ENCODE peak calls at places on chromosomes 5 and 9, in four cellular contexts. One of them, this sample, is unnamed.

GRCh38 chr9:35834260-35835215 is 5.5 kb downstream of the TMEM8B start:
- DNase-seq in HCT116: no peak
- DNase-seq in tibial nerve: no peak
- DNase-seq in uterus: no peak
- DNase-seq in this sample: no peak

GRCh38 chr5:127650649-127651048 is 1.8 kb downstream of the CTXN3 start:
- DNase-seq in tibial nerve: no peak
- DNase-seq in HCT116: no peak
- DNase-seq in uterus: no peak
- DNase-seq in this sample: no peak

GRCh38 chr5:135063511-135064234 is 29.6 kb upstream of the PITX1 start:
- DNase-seq in uterus: no peak
- DNase-seq in HCT116: no peak
- DNase-seq in tibial nerve: no peak
- DNase-seq in this sample: no peak

GRCh38 chr9:126763130-126763764 is 41.6 kb upstream of the ZBTB43 start:
- DNase-seq in HCT116: peak
- DNase-seq in tibial nerve: no peak
- DNase-seq in uterus: no peak
- DNase-seq in this sample: no peak

GRCh38 chr9:14326264-14326826 is 12.4 kb upstream of the NFIB start:
- DNase-seq in tibial nerve: no peak
- DNase-seq in HCT116: no peak
- DNase-seq in uterus: no peak
- DNase-seq in this sample: no peak

GRCh38 chr5:82991678-82992323 is 85.4 kb downstream of the TMEM167A start:
- DNase-seq in HCT116: no peak
- DNase-seq in uterus: no peak
- DNase-seq in tibial nerve: no peak
- DNase-seq in this sample: no peak

GRCh38 chr5:133611357-133612020 is 852 bp downstream of the FSTL4 start:
- DNase-seq in HCT116: no peak
- DNase-seq in uterus: no peak
- DNase-seq in tibial nerve: no peak
- DNase-seq in this sample: peak

GRCh38 chr5:76499528-76500161 is 96.6 kb downstream of the IQGAP2 start:
- DNase-seq in tibial nerve: no peak
- DNase-seq in HCT116: no peak
- DNase-seq in uterus: no peak
- DNase-seq in this sample: no peak

GRCh38 chr9:123978981-123979380 is 32.6 kb upstream of the LHX2 start:
- DNase-seq in HCT116: no peak
- DNase-seq in tibial nerve: no peak
- DNase-seq in uterus: no peak
- DNase-seq in this sample: no peak

GRCh38 chr9:109369285-109369684 is 48.4 kb upstream of the EPB41L4B start:
- DNase-seq in HCT116: no peak
- DNase-seq in uterus: no peak
- DNase-seq in tibial nerve: no peak
- DNase-seq in this sample: no peak

GRCh38 chr5:61298580-61298979 is 33.5 kb upstream of the ZSWIM6 start:
- DNase-seq in HCT116: no peak
- DNase-seq in tibial nerve: no peak
- DNase-seq in uterus: no peak
- DNase-seq in this sample: no peak

GRCh38 chr5:132760601-132761317 is 13.5 kb downstream of the CCNI2 start:
- DNase-seq in tibial nerve: no peak
- DNase-seq in uterus: no peak
- DNase-seq in HCT116: no peak
- DNase-seq in this sample: no peak

GRCh38 chr5:110096419-110096818 is 406.7 kb downstream of the MAN2A1 start:
- DNase-seq in uterus: no peak
- DNase-seq in tibial nerve: no peak
- DNase-seq in HCT116: no peak
- DNase-seq in this sample: no peak

GRCh38 chr5:76303917-76304316 is 99.2 kb upstream of the IQGAP2 start:
- DNase-seq in uterus: no peak
- DNase-seq in tibial nerve: no peak
- DNase-seq in HCT116: no peak
- DNase-seq in this sample: no peak

GRCh38 chr5:107772418-107773310 is 101.9 kb upstream of the EFNA5 start:
- DNase-seq in HCT116: no peak
- DNase-seq in tibial nerve: no peak
- DNase-seq in uterus: no peak
- DNase-seq in this sample: no peak

GRCh38 chr5:34708777-34709176 is 52.6 kb downstream of the RAI14 start:
- DNase-seq in uterus: no peak
- DNase-seq in tibial nerve: no peak
- DNase-seq in HCT116: no peak
- DNase-seq in this sample: no peak

GRCh38 chr9:33287087-33287490 is 3.2 kb upstream of the NFX1 start:
- DNase-seq in HCT116: peak
- DNase-seq in uterus: no peak
- DNase-seq in tibial nerve: no peak
- DNase-seq in this sample: no peak

GRCh38 chr5:83632874-83633273 is 87.8 kb downstream of the HAPLN1 start:
- DNase-seq in tibial nerve: no peak
- DNase-seq in HCT116: peak
- DNase-seq in uterus: no peak
- DNase-seq in this sample: no peak

GRCh38 chr9:72306771-72307170 is 58.2 kb downstream of the ZFAND5 start:
- DNase-seq in uterus: no peak
- DNase-seq in tibial nerve: no peak
- DNase-seq in HCT116: no peak
- DNase-seq in this sample: no peak

GRCh38 chr5:87195104-87195581 is 72.5 kb upstream of the RASA1 start:
- DNase-seq in HCT116: no peak
- DNase-seq in uterus: no peak
- DNase-seq in tibial nerve: no peak
- DNase-seq in this sample: no peak

GRCh38 chr9:76415731-76416130 is 21.5 kb upstream of the RFK start:
- DNase-seq in uterus: no peak
- DNase-seq in tibial nerve: no peak
- DNase-seq in HCT116: no peak
- DNase-seq in this sample: no peak

GRCh38 chr9:89527084-89527483 is 29.2 kb upstream of the SEMA4D start:
- DNase-seq in uterus: no peak
- DNase-seq in tibial nerve: no peak
- DNase-seq in HCT116: no peak
- DNase-seq in this sample: no peak

GRCh38 chr5:120479066-120479465 is 15.0 kb downstream of the PRR16 start:
- DNase-seq in tibial nerve: no peak
- DNase-seq in uterus: no peak
- DNase-seq in HCT116: no peak
- DNase-seq in this sample: no peak

GRCh38 chr5:94992325-94992724 is 292.6 kb downstream of the MCTP1 start:
- DNase-seq in HCT116: no peak
- DNase-seq in tibial nerve: no peak
- DNase-seq in uterus: no peak
- DNase-seq in this sample: no peak

GRCh38 chr9:112852741-112853505 is 37.8 kb downstream of the SLC46A2 start:
- DNase-seq in HCT116: no peak
- DNase-seq in tibial nerve: no peak
- DNase-seq in uterus: no peak
- DNase-seq in this sample: no peak

GRCh38 chr9:114486205-114486963 is 18.9 kb downstream of the WHRN start:
- DNase-seq in tibial nerve: no peak
- DNase-seq in uterus: no peak
- DNase-seq in HCT116: no peak
- DNase-seq in this sample: no peak

GRCh38 chr5:6159864-6160199 is 218.5 kb downstream of the MED10 start:
- DNase-seq in tibial nerve: no peak
- DNase-seq in uterus: no peak
- DNase-seq in HCT116: no peak
- DNase-seq in this sample: no peak

GRCh38 chr5:60597570-60597969 is 102.4 kb downstream of the DEPDC1B start:
- DNase-seq in tibial nerve: no peak
- DNase-seq in HCT116: no peak
- DNase-seq in uterus: no peak
- DNase-seq in this sample: no peak

GRCh38 chr9:122888480-122888879 is 16.7 kb downstream of the RC3H2 start:
- DNase-seq in HCT116: no peak
- DNase-seq in uterus: no peak
- DNase-seq in tibial nerve: no peak
- DNase-seq in this sample: no peak

GRCh38 chr5:155839251-155840037 is 487.5 kb upstream of the SGCD start:
- DNase-seq in uterus: no peak
- DNase-seq in HCT116: no peak
- DNase-seq in tibial nerve: no peak
- DNase-seq in this sample: no peak

GRCh38 chr5:115209279-115209678 is 39.6 kb upstream of the TRIM36 start:
- DNase-seq in tibial nerve: no peak
- DNase-seq in HCT116: no peak
- DNase-seq in uterus: no peak
- DNase-seq in this sample: no peak

DNA sequence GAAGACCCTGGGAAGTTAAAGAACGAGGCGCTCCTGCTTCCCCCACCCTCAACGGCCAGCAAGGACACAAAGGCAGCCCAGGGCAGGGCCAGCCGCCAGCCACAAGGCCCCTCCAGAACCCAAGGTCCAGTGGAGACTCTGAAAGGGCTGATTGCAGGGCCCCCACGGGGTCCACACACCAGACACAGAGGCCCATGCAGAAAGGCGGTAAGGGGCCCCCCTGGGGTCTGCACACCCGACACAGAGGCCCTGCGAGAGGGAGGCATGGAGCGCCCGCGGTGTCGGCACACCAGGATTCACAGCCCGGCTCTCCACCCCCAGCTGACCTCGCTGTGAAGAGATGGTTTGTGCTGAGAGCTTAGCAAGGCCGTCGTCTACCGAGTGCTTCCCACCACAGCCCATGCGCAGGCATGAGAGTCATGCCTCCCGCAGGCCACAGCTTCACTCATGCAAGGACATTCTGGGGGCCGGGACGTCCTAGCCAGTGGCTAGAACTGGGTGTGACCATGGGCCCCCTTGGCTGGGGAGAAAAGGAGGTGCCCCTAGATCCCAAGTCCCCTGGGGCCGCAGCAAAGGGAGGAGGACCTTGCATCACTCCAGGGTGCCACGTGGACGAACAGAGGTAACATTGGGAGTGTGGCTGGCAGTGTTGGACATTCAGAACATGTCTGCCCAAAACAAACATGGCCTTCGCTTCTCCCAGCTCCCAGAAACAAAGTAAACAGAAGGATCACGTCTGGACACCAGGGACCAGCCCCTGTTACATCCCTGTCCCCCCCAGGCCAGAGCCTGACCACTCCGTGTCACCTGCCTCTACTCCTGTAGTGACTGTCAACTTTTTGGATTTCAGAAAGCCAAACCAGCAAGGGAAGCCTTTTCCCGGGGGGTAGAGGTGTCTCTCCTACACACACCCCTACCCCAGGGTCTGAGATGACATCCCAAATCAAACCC is 9.8 kb downstream of the BRD3 start:
- DNase-seq in uterus: peak
- DNase-seq in tibial nerve: no peak
- DNase-seq in HCT116: no peak
- DNase-seq in this sample: no peak
- TF ChIP-seq POLR2A in uterus: no peak
- TF ChIP-seq POLR2A in tibial nerve: no peak
- TF ChIP-seq POLR2A in HCT116: no peak
- TF ChIP-seq POLR2A in this sample: no peak

GRCh38 chr9:86809968-86810367 is 137.3 kb downstream of the GAS1 start:
- DNase-seq in tibial nerve: no peak
- DNase-seq in uterus: no peak
- DNase-seq in HCT116: no peak
- DNase-seq in this sample: no peak
- H3K4me3 ChIP-seq in tibial nerve: no peak
- H3K4me3 ChIP-seq in uterus: no peak
- H3K4me3 ChIP-seq in HCT116: no peak
- H3K4me3 ChIP-seq in this sample: no peak

DNA sequence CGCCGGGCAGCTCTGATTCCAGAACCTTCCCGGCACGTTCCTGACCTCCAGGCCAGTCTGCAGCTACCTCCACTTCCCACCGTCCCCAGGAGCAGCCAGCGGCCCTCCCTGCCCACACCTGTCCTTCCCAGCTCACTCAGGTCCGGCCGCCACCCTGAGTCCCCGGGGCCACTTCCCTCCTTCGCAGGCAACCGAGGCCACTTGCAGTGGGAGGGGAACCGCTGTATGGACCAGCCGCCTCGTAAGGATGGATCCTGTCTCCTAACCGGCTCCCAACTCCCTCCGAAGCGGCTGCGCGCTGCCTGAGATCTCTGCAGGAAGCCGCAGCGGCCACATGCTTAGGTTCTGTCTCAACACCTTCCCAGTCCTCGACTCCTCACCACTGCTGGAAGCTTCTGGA is 7.5 kb downstream of the TMEM250 start:
- DNase-seq in uterus: no peak
- DNase-seq in tibial nerve: no peak
- DNase-seq in HCT116: no peak
- DNase-seq in this sample: no peak
- TF ChIP-seq POLR2A in uterus: no peak
- TF ChIP-seq POLR2A in tibial nerve: no peak
- TF ChIP-seq POLR2A in HCT116: no peak
- TF ChIP-seq POLR2A in this sample: no peak

DNA sequence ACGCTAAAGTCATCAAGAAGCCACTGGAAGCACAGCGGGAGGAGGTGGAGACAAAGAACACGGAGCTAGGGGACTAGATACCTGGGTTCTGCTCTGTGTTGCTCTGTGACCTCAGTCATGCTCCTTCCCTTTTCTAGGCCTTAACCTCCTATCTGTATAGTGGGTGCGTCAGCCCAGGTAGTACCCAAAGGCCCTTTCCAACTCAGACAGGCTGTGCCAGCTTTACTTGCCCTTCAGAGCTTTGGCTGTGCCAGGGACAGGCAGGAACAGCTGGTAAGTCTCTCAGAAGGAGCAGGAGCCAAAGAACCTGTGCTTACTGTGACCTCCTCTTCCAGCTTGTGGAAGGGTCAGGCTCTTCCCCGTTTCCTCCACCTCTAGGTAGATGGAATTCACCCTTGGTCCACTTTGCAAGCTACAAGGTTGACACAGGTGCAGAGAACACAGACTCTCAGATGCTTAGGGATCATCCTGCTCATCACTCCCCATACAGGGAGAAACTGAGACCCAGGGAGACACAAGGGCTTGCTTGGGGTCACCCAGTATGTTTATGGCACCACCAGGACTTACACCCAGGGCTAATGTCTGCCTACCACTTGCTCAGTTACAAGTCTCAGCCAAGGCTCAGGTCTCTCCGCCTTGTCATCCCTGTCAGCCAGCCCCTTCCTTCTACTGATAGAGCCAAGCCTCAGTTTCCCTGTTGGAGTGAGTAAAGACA is 1.7 kb downstream of the CCDC69 start:
- DNase-seq in HCT116: no peak
- DNase-seq in tibial nerve: no peak
- DNase-seq in uterus: no peak
- DNase-seq in this sample: no peak
- H3K4me3 ChIP-seq in HCT116: no peak
- H3K4me3 ChIP-seq in tibial nerve: peak
- H3K4me3 ChIP-seq in uterus: peak
- H3K4me3 ChIP-seq in this sample: peak

DNA sequence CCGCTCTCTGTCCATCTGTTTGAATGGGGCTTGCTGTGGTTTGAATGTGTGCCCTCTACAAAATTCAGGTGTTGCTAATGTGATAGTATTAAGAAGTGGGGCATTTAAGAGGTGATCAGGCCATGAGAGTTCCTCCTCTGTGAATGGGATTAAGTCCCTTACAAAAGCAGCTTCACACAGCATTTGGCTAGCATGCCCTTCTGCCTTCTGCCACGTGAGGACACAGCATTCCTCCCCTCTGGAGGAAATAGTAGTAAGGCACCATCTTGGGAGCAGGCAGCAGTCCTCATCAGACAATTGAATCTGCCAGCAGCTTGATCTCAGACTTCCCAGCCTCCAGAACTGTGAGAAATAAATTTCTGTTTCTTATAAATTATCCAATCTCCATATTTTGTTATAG is 540.2 kb downstream of the CSNK1G3 start:
- DNase-seq in uterus: no peak
- DNase-seq in HCT116: no peak
- DNase-seq in tibial nerve: no peak
- DNase-seq in this sample: no peak
- TF ChIP-seq POLR2A in uterus: no peak
- TF ChIP-seq POLR2A in HCT116: no peak
- TF ChIP-seq POLR2A in tibial nerve: no peak
- TF ChIP-seq POLR2A in this sample: no peak

This sample was measured in esophagus muscularis mucosa.